ENCODE peak calls at places on chromosomes 6 and 20, in ten cellular contexts. One of them, this sample, is unnamed. For H3K9me3 and H3K4me1, the result is how much of the 10 kb centered on the place peaks cover.

GRCh38 chr6:118810420-118811027 is 83.4 kb upstream of the ASF1A start:
- DNase-seq in iPS DF 6.9: no peak
- DNase-seq in mammary epithelial cell: no peak
- DNase-seq in endodermal cell: no peak
- DNase-seq in A549: no peak
- DNase-seq in PC-3: no peak
- DNase-seq in MM.1S: no peak
- DNase-seq in tibial nerve: no peak
- DNase-seq in heart right ventricle: no peak
- DNase-seq in colonic mucosa: no peak
- DNase-seq in this sample: no peak

GRCh38 chr6:162882817-162883481 is 155.2 kb downstream of the PACRG start:
- DNase-seq in tibial nerve: no peak
- DNase-seq in iPS DF 6.9: no peak
- DNase-seq in colonic mucosa: no peak
- DNase-seq in heart right ventricle: no peak
- DNase-seq in PC-3: no peak
- DNase-seq in mammary epithelial cell: no peak
- DNase-seq in endodermal cell: no peak
- DNase-seq in MM.1S: no peak
- DNase-seq in A549: no peak
- DNase-seq in this sample: no peak

GRCh38 chr20:44035924-44036323 is 121.3 kb downstream of the TOX2 start:
- DNase-seq in tibial nerve: no peak
- DNase-seq in MM.1S: no peak
- DNase-seq in iPS DF 6.9: no peak
- DNase-seq in A549: no peak
- DNase-seq in heart right ventricle: no peak
- DNase-seq in colonic mucosa: no peak
- DNase-seq in endodermal cell: no peak
- DNase-seq in PC-3: no peak
- DNase-seq in mammary epithelial cell: no peak
- DNase-seq in this sample: no peak

GRCh38 chr20:39835040-39835842 is 853.8 kb downstream of the MAFB start:
- DNase-seq in PC-3: no peak
- DNase-seq in iPS DF 6.9: no peak
- DNase-seq in colonic mucosa: no peak
- DNase-seq in endodermal cell: no peak
- DNase-seq in mammary epithelial cell: no peak
- DNase-seq in heart right ventricle: peak
- DNase-seq in tibial nerve: no peak
- DNase-seq in MM.1S: no peak
- DNase-seq in A549: no peak
- DNase-seq in this sample: no peak

GRCh38 chr6:31453259-31453658 is 44.7 kb upstream of the MICB start:
- DNase-seq in PC-3: no peak
- DNase-seq in heart right ventricle: no peak
- DNase-seq in A549: no peak
- DNase-seq in mammary epithelial cell: peak
- DNase-seq in colonic mucosa: no peak
- DNase-seq in iPS DF 6.9: no peak
- DNase-seq in MM.1S: no peak
- DNase-seq in tibial nerve: no peak
- DNase-seq in endodermal cell: no peak
- DNase-seq in this sample: no peak

GRCh38 chr6:101397199-101397598 is 3.7 kb downstream of the GRIK2 start:
- DNase-seq in heart right ventricle: no peak
- DNase-seq in mammary epithelial cell: no peak
- DNase-seq in endodermal cell: no peak
- DNase-seq in tibial nerve: no peak
- DNase-seq in A549: no peak
- DNase-seq in MM.1S: no peak
- DNase-seq in PC-3: peak
- DNase-seq in iPS DF 6.9: no peak
- DNase-seq in colonic mucosa: no peak
- DNase-seq in this sample: peak

GRCh38 chr20:6767536-6768227 is at the start of gene BMP2:
- DNase-seq in endodermal cell: peak
- DNase-seq in A549: peak
- DNase-seq in MM.1S: peak
- DNase-seq in colonic mucosa: peak
- DNase-seq in PC-3: peak
- DNase-seq in tibial nerve: peak
- DNase-seq in heart right ventricle: peak
- DNase-seq in iPS DF 6.9: no peak
- DNase-seq in mammary epithelial cell: peak
- DNase-seq in this sample: peak

GRCh38 chr6:157813757-157814455 is 9.1 kb upstream of the SNX9 start:
- DNase-seq in PC-3: peak
- DNase-seq in A549: no peak
- DNase-seq in iPS DF 6.9: no peak
- DNase-seq in endodermal cell: no peak
- DNase-seq in heart right ventricle: no peak
- DNase-seq in tibial nerve: no peak
- DNase-seq in colonic mucosa: no peak
- DNase-seq in mammary epithelial cell: peak
- DNase-seq in MM.1S: no peak
- DNase-seq in this sample: peak

GRCh38 chr6:169174516-169175359 is 78.9 kb downstream of the THBS2 start:
- DNase-seq in iPS DF 6.9: no peak
- DNase-seq in colonic mucosa: no peak
- DNase-seq in A549: no peak
- DNase-seq in heart right ventricle: no peak
- DNase-seq in tibial nerve: no peak
- DNase-seq in MM.1S: no peak
- DNase-seq in mammary epithelial cell: no peak
- DNase-seq in endodermal cell: no peak
- DNase-seq in PC-3: no peak
- DNase-seq in this sample: no peak

GRCh38 chr6:165321150-165321549 is 11.7 kb upstream of the C6orf118 start:
- DNase-seq in A549: no peak
- DNase-seq in iPS DF 6.9: no peak
- DNase-seq in tibial nerve: no peak
- DNase-seq in colonic mucosa: no peak
- DNase-seq in PC-3: no peak
- DNase-seq in endodermal cell: no peak
- DNase-seq in MM.1S: no peak
- DNase-seq in heart right ventricle: no peak
- DNase-seq in mammary epithelial cell: no peak
- DNase-seq in this sample: no peak

GRCh38 chr6:3965071-3965718 is 113.7 kb downstream of the FAM217A start:
- DNase-seq in iPS DF 6.9: no peak
- DNase-seq in PC-3: peak
- DNase-seq in mammary epithelial cell: no peak
- DNase-seq in MM.1S: no peak
- DNase-seq in tibial nerve: no peak
- DNase-seq in endodermal cell: no peak
- DNase-seq in heart right ventricle: no peak
- DNase-seq in colonic mucosa: no peak
- DNase-seq in A549: no peak
- DNase-seq in this sample: no peak

GRCh38 chr6:26646074-26646473 is 13.5 kb downstream of the ZNF322 start:
- DNase-seq in endodermal cell: no peak
- DNase-seq in iPS DF 6.9: no peak
- DNase-seq in A549: no peak
- DNase-seq in colonic mucosa: no peak
- DNase-seq in heart right ventricle: no peak
- DNase-seq in PC-3: no peak
- DNase-seq in tibial nerve: no peak
- DNase-seq in MM.1S: no peak
- DNase-seq in mammary epithelial cell: no peak
- DNase-seq in this sample: no peak

GRCh38 chr6:26640806-26641205 is 18.7 kb downstream of the ZNF322 start:
- DNase-seq in PC-3: no peak
- DNase-seq in colonic mucosa: no peak
- DNase-seq in iPS DF 6.9: no peak
- DNase-seq in A549: no peak
- DNase-seq in MM.1S: no peak
- DNase-seq in endodermal cell: no peak
- DNase-seq in heart right ventricle: no peak
- DNase-seq in mammary epithelial cell: no peak
- DNase-seq in tibial nerve: no peak
- DNase-seq in this sample: no peak
- H3K9me3 ChIP-seq in PC-3: under half
- H3K9me3 ChIP-seq in colonic mucosa: under half
- H3K9me3 ChIP-seq in iPS DF 6.9: under half
- H3K9me3 ChIP-seq in A549: half or more
- H3K9me3 ChIP-seq in MM.1S: under half
- H3K9me3 ChIP-seq in endodermal cell: half or more
- H3K9me3 ChIP-seq in heart right ventricle: under half
- H3K9me3 ChIP-seq in mammary epithelial cell: half or more
- H3K9me3 ChIP-seq in tibial nerve: under half
- H3K9me3 ChIP-seq in this sample: half or more

DNA sequence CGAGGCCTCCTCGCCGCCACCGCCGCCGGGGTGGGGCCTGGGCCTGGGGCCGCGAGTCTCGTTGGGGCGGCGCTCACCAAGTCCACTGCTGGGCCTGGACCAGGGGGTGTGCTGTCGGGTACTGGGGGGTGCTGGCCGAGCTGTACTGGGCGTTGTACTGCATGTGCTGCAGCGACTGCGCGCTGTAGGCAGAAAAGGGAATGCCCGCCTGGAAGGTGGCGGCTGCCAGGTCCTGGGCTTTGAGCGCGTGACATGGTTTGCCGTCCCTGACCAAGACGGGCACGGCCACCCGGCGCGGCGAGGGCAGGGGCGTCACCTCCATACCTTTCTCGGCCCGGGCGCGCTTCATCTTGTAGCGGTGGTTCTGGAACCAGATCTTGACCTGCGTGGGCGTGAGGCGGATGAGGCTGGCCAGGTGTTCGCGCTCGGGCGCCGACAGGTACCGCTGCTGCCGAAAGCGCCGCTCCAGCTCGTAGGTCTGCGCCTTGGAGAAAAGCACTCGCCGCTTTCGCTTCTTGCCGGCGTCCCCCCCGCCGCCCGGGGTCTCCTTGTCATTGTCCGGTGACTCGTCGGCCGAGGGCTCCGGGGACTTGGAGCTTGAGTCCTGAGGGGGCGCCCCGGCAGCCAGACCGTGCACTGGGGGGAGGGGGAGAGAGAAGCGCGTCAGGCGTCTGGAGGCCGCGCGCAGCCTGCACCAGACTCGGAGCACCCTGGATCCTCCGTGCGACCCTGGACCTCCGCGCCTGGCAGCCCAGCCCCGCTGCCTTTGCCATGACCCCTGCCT is 1.8 kb downstream of the NKX2-2 start:
- DNase-seq in PC-3: no peak
- DNase-seq in mammary epithelial cell: no peak
- DNase-seq in A549: no peak
- DNase-seq in iPS DF 6.9: no peak
- DNase-seq in heart right ventricle: no peak
- DNase-seq in colonic mucosa: no peak
- DNase-seq in endodermal cell: peak
- DNase-seq in MM.1S: no peak
- DNase-seq in tibial nerve: no peak
- DNase-seq in this sample: no peak
- H3K4me1 ChIP-seq in PC-3: under half
- H3K4me1 ChIP-seq in mammary epithelial cell: under half
- H3K4me1 ChIP-seq in A549: under half
- H3K4me1 ChIP-seq in iPS DF 6.9: under half
- H3K4me1 ChIP-seq in heart right ventricle: half or more
- H3K4me1 ChIP-seq in colonic mucosa: under half
- H3K4me1 ChIP-seq in endodermal cell: under half
- H3K4me1 ChIP-seq in MM.1S: under half
- H3K4me1 ChIP-seq in tibial nerve: under half
- H3K4me1 ChIP-seq in this sample: under half

DNA sequence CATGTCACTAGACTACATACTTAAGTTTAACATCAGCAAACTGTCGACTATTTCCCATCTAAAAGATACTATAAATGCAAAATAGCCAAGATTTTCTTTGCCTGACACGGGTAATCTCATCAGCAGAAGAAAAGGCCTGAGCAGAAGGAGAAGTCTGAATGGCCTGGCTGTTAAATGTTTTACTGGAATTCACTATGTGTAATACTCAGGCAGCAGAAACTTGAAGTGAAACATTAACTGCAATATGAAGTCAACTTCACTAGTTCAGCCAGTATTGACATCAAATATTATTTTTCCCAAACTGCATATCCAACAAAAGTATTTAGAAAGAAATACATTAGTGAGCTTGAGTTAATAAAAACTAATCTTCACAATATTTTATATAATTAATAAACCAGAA is 6.4 kb upstream of the DSE start:
- DNase-seq in iPS DF 6.9: no peak
- DNase-seq in PC-3: no peak
- DNase-seq in endodermal cell: no peak
- DNase-seq in tibial nerve: no peak
- DNase-seq in mammary epithelial cell: no peak
- DNase-seq in colonic mucosa: no peak
- DNase-seq in A549: no peak
- DNase-seq in MM.1S: no peak
- DNase-seq in heart right ventricle: no peak
- DNase-seq in this sample: peak
- H3K9me3 ChIP-seq in iPS DF 6.9: under half
- H3K9me3 ChIP-seq in PC-3: under half
- H3K9me3 ChIP-seq in endodermal cell: under half
- H3K9me3 ChIP-seq in tibial nerve: under half
- H3K9me3 ChIP-seq in mammary epithelial cell: under half
- H3K9me3 ChIP-seq in colonic mucosa: under half
- H3K9me3 ChIP-seq in A549: under half
- H3K9me3 ChIP-seq in MM.1S: under half
- H3K9me3 ChIP-seq in heart right ventricle: under half
- H3K9me3 ChIP-seq in this sample: under half

GRCh38 chr6:125793863-125794262 is 3.1 kb downstream of the NCOA7 start:
- DNase-seq in iPS DF 6.9: no peak
- DNase-seq in mammary epithelial cell: peak
- DNase-seq in PC-3: peak
- DNase-seq in endodermal cell: no peak
- DNase-seq in colonic mucosa: no peak
- DNase-seq in tibial nerve: no peak
- DNase-seq in A549: no peak
- DNase-seq in heart right ventricle: no peak
- DNase-seq in MM.1S: no peak
- DNase-seq in this sample: peak
- H3K4me1 ChIP-seq in iPS DF 6.9: under half
- H3K4me1 ChIP-seq in mammary epithelial cell: under half
- H3K4me1 ChIP-seq in PC-3: half or more
- H3K4me1 ChIP-seq in endodermal cell: under half
- H3K4me1 ChIP-seq in colonic mucosa: under half
- H3K4me1 ChIP-seq in tibial nerve: under half
- H3K4me1 ChIP-seq in A549: half or more
- H3K4me1 ChIP-seq in heart right ventricle: half or more
- H3K4me1 ChIP-seq in MM.1S: under half
- H3K4me1 ChIP-seq in this sample: half or more

DNA sequence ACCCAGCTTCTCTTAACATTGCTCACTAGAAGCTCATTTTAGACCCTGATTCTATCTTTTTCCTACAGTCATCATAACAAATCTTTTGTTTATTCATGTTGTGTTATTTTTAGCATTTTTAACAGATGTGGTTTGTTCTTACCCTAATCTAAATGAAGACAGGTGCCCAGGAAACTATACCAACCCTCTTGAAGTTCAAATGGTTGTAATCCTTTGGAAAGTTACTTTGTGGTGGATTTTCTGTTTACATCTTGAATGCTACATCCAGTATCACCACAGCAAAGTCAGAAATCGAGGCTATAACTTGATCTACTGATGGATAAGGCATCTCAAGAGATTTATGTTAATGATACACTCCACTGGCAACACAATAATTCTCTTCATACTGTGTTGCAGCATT is 26.2 kb downstream of the SMAP1 start:
- DNase-seq in heart right ventricle: no peak
- DNase-seq in colonic mucosa: no peak
- DNase-seq in iPS DF 6.9: no peak
- DNase-seq in MM.1S: peak
- DNase-seq in A549: no peak
- DNase-seq in endodermal cell: no peak
- DNase-seq in mammary epithelial cell: no peak
- DNase-seq in tibial nerve: no peak
- DNase-seq in PC-3: no peak
- DNase-seq in this sample: no peak
- H3K9me3 ChIP-seq in heart right ventricle: under half
- H3K9me3 ChIP-seq in colonic mucosa: under half
- H3K9me3 ChIP-seq in iPS DF 6.9: under half
- H3K9me3 ChIP-seq in MM.1S: under half
- H3K9me3 ChIP-seq in A549: under half
- H3K9me3 ChIP-seq in endodermal cell: under half
- H3K9me3 ChIP-seq in mammary epithelial cell: under half
- H3K9me3 ChIP-seq in tibial nerve: under half
- H3K9me3 ChIP-seq in PC-3: under half
- H3K9me3 ChIP-seq in this sample: under half